ENCODE peak calls at places on chromosomes 5 and 9, in ten cellular contexts. One of them, this sample, is unnamed.

GRCh38 chr5:109718216-109718615 is 28.5 kb downstream of the MAN2A1 start:
- DNase-seq in HepG2: no peak
- DNase-seq in prostate gland: no peak
- DNase-seq in HL-60: no peak
- DNase-seq in esophagus muscularis mucosa: no peak
- DNase-seq in HCT116: no peak
- DNase-seq in transverse colon: no peak
- DNase-seq in spleen: no peak
- DNase-seq in upper lobe of left lung: no peak
- DNase-seq in endothelial cell of umbilical vein: no peak
- DNase-seq in this sample: no peak

GRCh38 chr5:106510321-106510720 is 1160.4 kb downstream of the EFNA5 start:
- DNase-seq in prostate gland: no peak
- DNase-seq in HepG2: no peak
- DNase-seq in HL-60: no peak
- DNase-seq in endothelial cell of umbilical vein: no peak
- DNase-seq in transverse colon: no peak
- DNase-seq in esophagus muscularis mucosa: no peak
- DNase-seq in HCT116: no peak
- DNase-seq in upper lobe of left lung: no peak
- DNase-seq in spleen: no peak
- DNase-seq in this sample: no peak

GRCh38 chr9:26326473-26327044 is 566.0 kb downstream of the CAAP1 start:
- DNase-seq in spleen: no peak
- DNase-seq in esophagus muscularis mucosa: no peak
- DNase-seq in upper lobe of left lung: no peak
- DNase-seq in prostate gland: peak; percentile 21
- DNase-seq in HCT116: peak; percentile 15
- DNase-seq in HL-60: peak; percentile 7
- DNase-seq in transverse colon: peak; percentile 16
- DNase-seq in endothelial cell of umbilical vein: peak; percentile 83
- DNase-seq in HepG2: peak; percentile 44
- DNase-seq in this sample: no peak

GRCh38 chr5:9903806-9904205 is 273.7 kb upstream of the TAS2R1 start:
- DNase-seq in HL-60: no peak
- DNase-seq in upper lobe of left lung: no peak
- DNase-seq in spleen: no peak
- DNase-seq in esophagus muscularis mucosa: no peak
- DNase-seq in prostate gland: no peak
- DNase-seq in transverse colon: no peak
- DNase-seq in HCT116: no peak
- DNase-seq in HepG2: no peak
- DNase-seq in endothelial cell of umbilical vein: no peak
- DNase-seq in this sample: no peak

GRCh38 chr5:147168578-147169327 is 66.1 kb upstream of the STK32A start:
- DNase-seq in endothelial cell of umbilical vein: no peak
- DNase-seq in HCT116: no peak
- DNase-seq in spleen: no peak
- DNase-seq in upper lobe of left lung: no peak
- DNase-seq in prostate gland: no peak
- DNase-seq in HepG2: peak; percentile 77
- DNase-seq in transverse colon: no peak
- DNase-seq in HL-60: no peak
- DNase-seq in esophagus muscularis mucosa: no peak
- DNase-seq in this sample: no peak

GRCh38 chr5:151036556-151036955 is 16.2 kb downstream of the GPX3 start:
- DNase-seq in upper lobe of left lung: no peak
- DNase-seq in esophagus muscularis mucosa: no peak
- DNase-seq in transverse colon: no peak
- DNase-seq in HCT116: no peak
- DNase-seq in spleen: no peak
- DNase-seq in prostate gland: no peak
- DNase-seq in endothelial cell of umbilical vein: no peak
- DNase-seq in HepG2: no peak
- DNase-seq in HL-60: no peak
- DNase-seq in this sample: no peak

GRCh38 chr5:83475540-83476469 is 4.3 kb downstream of the VCAN start:
- DNase-seq in HL-60: no peak
- DNase-seq in endothelial cell of umbilical vein: no peak
- DNase-seq in upper lobe of left lung: no peak
- DNase-seq in prostate gland: no peak
- DNase-seq in HepG2: peak; percentile 85
- DNase-seq in HCT116: no peak
- DNase-seq in spleen: no peak
- DNase-seq in esophagus muscularis mucosa: no peak
- DNase-seq in transverse colon: no peak
- DNase-seq in this sample: no peak

GRCh38 chr5:37133939-37134338 is 115.2 kb downstream of the CPLANE1 start:
- DNase-seq in HCT116: no peak
- DNase-seq in HepG2: no peak
- DNase-seq in spleen: no peak
- DNase-seq in upper lobe of left lung: no peak
- DNase-seq in endothelial cell of umbilical vein: peak; percentile 29
- DNase-seq in esophagus muscularis mucosa: no peak
- DNase-seq in HL-60: no peak
- DNase-seq in transverse colon: no peak
- DNase-seq in prostate gland: no peak
- DNase-seq in this sample: no peak

GRCh38 chr9:131982102-131982501 is 97.6 kb downstream of the MED27 start:
- DNase-seq in HL-60: no peak
- DNase-seq in HCT116: no peak
- DNase-seq in endothelial cell of umbilical vein: no peak
- DNase-seq in transverse colon: no peak
- DNase-seq in upper lobe of left lung: no peak
- DNase-seq in HepG2: no peak
- DNase-seq in spleen: no peak
- DNase-seq in esophagus muscularis mucosa: no peak
- DNase-seq in prostate gland: no peak
- DNase-seq in this sample: no peak

GRCh38 chr5:13809921-13810320 is 134.6 kb downstream of the DNAH5 start:
- DNase-seq in HCT116: no peak
- DNase-seq in HL-60: no peak
- DNase-seq in prostate gland: no peak
- DNase-seq in transverse colon: no peak
- DNase-seq in HepG2: no peak
- DNase-seq in endothelial cell of umbilical vein: no peak
- DNase-seq in spleen: no peak
- DNase-seq in esophagus muscularis mucosa: no peak
- DNase-seq in upper lobe of left lung: peak; percentile 66
- DNase-seq in this sample: no peak

GRCh38 chr9:4225291-4226119 is 74.4 kb downstream of the GLIS3 start:
- DNase-seq in prostate gland: no peak
- DNase-seq in transverse colon: no peak
- DNase-seq in endothelial cell of umbilical vein: no peak
- DNase-seq in spleen: no peak
- DNase-seq in HL-60: no peak
- DNase-seq in esophagus muscularis mucosa: no peak
- DNase-seq in HepG2: no peak
- DNase-seq in HCT116: peak; percentile 62
- DNase-seq in upper lobe of left lung: no peak
- DNase-seq in this sample: no peak

DNA sequence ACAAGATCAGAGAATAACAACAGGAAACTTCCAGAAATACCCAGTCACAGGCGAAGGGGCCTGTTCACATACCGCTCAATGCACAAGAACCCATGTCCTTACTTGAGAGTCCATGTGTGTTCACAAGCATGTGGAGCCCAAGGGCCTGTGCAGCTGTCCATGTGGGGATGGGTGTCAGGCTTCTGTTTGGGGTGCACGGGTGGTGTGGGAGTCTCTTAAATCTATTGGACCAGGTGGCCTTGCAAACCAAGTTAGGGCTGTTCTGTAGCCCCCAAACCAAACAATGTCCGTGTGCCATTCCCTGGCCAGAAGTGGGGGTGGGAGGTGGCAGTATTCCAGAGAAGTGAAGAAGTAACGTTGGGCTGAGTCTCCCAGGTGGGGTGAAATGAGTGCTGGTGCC is 222.3 kb downstream of the PBX3 start:
- DNase-seq in HepG2: no peak
- DNase-seq in endothelial cell of umbilical vein: no peak
- DNase-seq in esophagus muscularis mucosa: peak; percentile 57
- DNase-seq in HL-60: no peak
- DNase-seq in prostate gland: no peak
- DNase-seq in transverse colon: no peak
- DNase-seq in upper lobe of left lung: no peak
- DNase-seq in spleen: no peak
- DNase-seq in HCT116: no peak
- DNase-seq in this sample: no peak
- H3K27ac ChIP-seq in HepG2: no peak overlapping the region
- H3K27ac ChIP-seq in endothelial cell of umbilical vein: no peak overlapping the region
- H3K27ac ChIP-seq in esophagus muscularis mucosa: no peak overlapping the region
- H3K27ac ChIP-seq in HL-60: no peak overlapping the region
- H3K27ac ChIP-seq in prostate gland: no peak overlapping the region
- H3K27ac ChIP-seq in transverse colon: no peak overlapping the region
- H3K27ac ChIP-seq in upper lobe of left lung: no peak overlapping the region
- H3K27ac ChIP-seq in spleen: no peak overlapping the region
- H3K27ac ChIP-seq in HCT116: no peak overlapping the region
- H3K27ac ChIP-seq in this sample: no peak overlapping the region

GRCh38 chr5:59040007-59040803 is 457.3 kb downstream of the RAB3C start:
- DNase-seq in endothelial cell of umbilical vein: peak; percentile 31
- DNase-seq in HepG2: no peak
- DNase-seq in esophagus muscularis mucosa: no peak
- DNase-seq in HCT116: no peak
- DNase-seq in transverse colon: no peak
- DNase-seq in HL-60: peak; percentile 59
- DNase-seq in prostate gland: no peak
- DNase-seq in upper lobe of left lung: no peak
- DNase-seq in spleen: no peak
- DNase-seq in this sample: no peak
- TF ChIP-seq POLR2AphosphoS5 in endothelial cell of umbilical vein: no peak
- TF ChIP-seq POLR2AphosphoS5 in HepG2: no peak
- TF ChIP-seq POLR2AphosphoS5 in esophagus muscularis mucosa: peak; percentile 11
- TF ChIP-seq POLR2AphosphoS5 in HCT116: no peak
- TF ChIP-seq POLR2AphosphoS5 in transverse colon: no peak
- TF ChIP-seq POLR2AphosphoS5 in HL-60: no peak
- TF ChIP-seq POLR2AphosphoS5 in prostate gland: no peak
- TF ChIP-seq POLR2AphosphoS5 in upper lobe of left lung: peak; percentile 56
- TF ChIP-seq POLR2AphosphoS5 in spleen: no peak
- TF ChIP-seq POLR2AphosphoS5 in this sample: peak; percentile 50

GRCh38 chr5:149285153-149285552 is 13.5 kb downstream of the AFAP1L1 start:
- DNase-seq in endothelial cell of umbilical vein: no peak
- DNase-seq in HCT116: no peak
- DNase-seq in HepG2: no peak
- DNase-seq in prostate gland: no peak
- DNase-seq in HL-60: no peak
- DNase-seq in upper lobe of left lung: no peak
- DNase-seq in spleen: no peak
- DNase-seq in transverse colon: no peak
- DNase-seq in esophagus muscularis mucosa: no peak
- DNase-seq in this sample: no peak

GRCh38 chr5:149282027-149282965 is 10.6 kb downstream of the AFAP1L1 start:
- DNase-seq in HCT116: no peak
- DNase-seq in esophagus muscularis mucosa: no peak
- DNase-seq in endothelial cell of umbilical vein: no peak
- DNase-seq in spleen: no peak
- DNase-seq in transverse colon: no peak
- DNase-seq in upper lobe of left lung: no peak
- DNase-seq in HepG2: no peak
- DNase-seq in prostate gland: no peak
- DNase-seq in HL-60: no peak
- DNase-seq in this sample: no peak

GRCh38 chr5:149284501-149284900 is 12.8 kb downstream of the AFAP1L1 start:
- DNase-seq in upper lobe of left lung: no peak
- DNase-seq in prostate gland: no peak
- DNase-seq in endothelial cell of umbilical vein: no peak
- DNase-seq in transverse colon: no peak
- DNase-seq in HCT116: no peak
- DNase-seq in spleen: no peak
- DNase-seq in esophagus muscularis mucosa: peak; percentile 93
- DNase-seq in HepG2: no peak
- DNase-seq in HL-60: no peak
- DNase-seq in this sample: no peak

GRCh38 chr5:149282966-149283332 is 11.3 kb downstream of the AFAP1L1 start:
- DNase-seq in endothelial cell of umbilical vein: no peak
- DNase-seq in prostate gland: no peak
- DNase-seq in HL-60: no peak
- DNase-seq in upper lobe of left lung: no peak
- DNase-seq in HCT116: no peak
- DNase-seq in spleen: no peak
- DNase-seq in transverse colon: no peak
- DNase-seq in esophagus muscularis mucosa: no peak
- DNase-seq in HepG2: no peak
- DNase-seq in this sample: no peak

GRCh38 chr5:149283611-149284480 is 12.2 kb downstream of the AFAP1L1 start:
- DNase-seq in transverse colon: no peak
- DNase-seq in HL-60: no peak
- DNase-seq in spleen: no peak
- DNase-seq in HCT116: no peak
- DNase-seq in upper lobe of left lung: no peak
- DNase-seq in prostate gland: peak; percentile 23
- DNase-seq in esophagus muscularis mucosa: no peak
- DNase-seq in HepG2: no peak
- DNase-seq in endothelial cell of umbilical vein: no peak
- DNase-seq in this sample: no peak
- H3K27ac ChIP-seq in transverse colon: no peak overlapping the region
- H3K27ac ChIP-seq in HL-60: no peak overlapping the region
- H3K27ac ChIP-seq in spleen: no peak overlapping the region
- H3K27ac ChIP-seq in HCT116: no peak overlapping the region
- H3K27ac ChIP-seq in upper lobe of left lung: peak overlapping the region; percentile 52
- H3K27ac ChIP-seq in prostate gland: peak overlapping the region; percentile 54
- H3K27ac ChIP-seq in esophagus muscularis mucosa: peak overlapping the region; percentile 56
- H3K27ac ChIP-seq in HepG2: no peak overlapping the region
- H3K27ac ChIP-seq in endothelial cell of umbilical vein: no peak overlapping the region
- H3K27ac ChIP-seq in this sample: peak overlapping the region; percentile 37

GRCh38 chr9:76020654-76021053 is 130.2 kb downstream of the PCSK5 start:
- DNase-seq in HepG2: no peak
- DNase-seq in HL-60: no peak
- DNase-seq in prostate gland: no peak
- DNase-seq in endothelial cell of umbilical vein: no peak
- DNase-seq in HCT116: no peak
- DNase-seq in transverse colon: no peak
- DNase-seq in esophagus muscularis mucosa: no peak
- DNase-seq in upper lobe of left lung: no peak
- DNase-seq in spleen: no peak
- DNase-seq in this sample: no peak
- TF ChIP-seq POLR2AphosphoS5 in HepG2: no peak
- TF ChIP-seq POLR2AphosphoS5 in HL-60: peak; percentile 59
- TF ChIP-seq POLR2AphosphoS5 in prostate gland: no peak
- TF ChIP-seq POLR2AphosphoS5 in endothelial cell of umbilical vein: no peak
- TF ChIP-seq POLR2AphosphoS5 in HCT116: no peak
- TF ChIP-seq POLR2AphosphoS5 in transverse colon: no peak
- TF ChIP-seq POLR2AphosphoS5 in esophagus muscularis mucosa: no peak
- TF ChIP-seq POLR2AphosphoS5 in upper lobe of left lung: no peak
- TF ChIP-seq POLR2AphosphoS5 in spleen: no peak
- TF ChIP-seq POLR2AphosphoS5 in this sample: no peak